ENCODE peak calls at places on chromosome 3, in six cellular contexts. Y is IMR-90, J is breast epithelium, V is ovary, Q is stomach, M is K562. A is an unnamed sample.

GRCh38 chr3:45779746-45780735 is 16.3 kb downstream of the SLC6A20 start:
- DNase-seq in Y (no peak), Q (peak), J (no peak), M (no peak), V (no peak), A (peak)

GRCh38 chr3:27577504-27577903 is 93.3 kb upstream of the SLC4A7 start:
- DNase-seq in J (no peak), M (no peak), V (no peak), Q (no peak), Y (no peak), A (no peak)

GRCh38 chr3:188571531-188572115 is 417.7 kb downstream of the LPP start:
- DNase-seq in M (no peak), Q (no peak), J (no peak), Y (no peak), V (no peak), A (no peak)

GRCh38 chr3:9955067-9955502 is 2.9 kb upstream of the PRRT3 start:
- DNase-seq in Y (peak), M (no peak), V (no peak), Q (peak), J (no peak), A (no peak)

GRCh38 chr3:190644035-190644434 is 130.2 kb downstream of the IL1RAP start:
- DNase-seq in Y (no peak), J (no peak), Q (no peak), M (no peak), V (no peak), A (no peak)

GRCh38 chr3:37114251-37115145 is 59.9 kb downstream of the LRRFIP2 start:
- DNase-seq in J (no peak), Q (no peak), Y (peak), M (no peak), V (no peak), A (no peak)

GRCh38 chr3:157160652-157161480 is 919 bp upstream of the CCNL1 start:
- DNase-seq in M (no peak), Y (peak), J (peak), V (peak), Q (peak), A (peak)

GRCh38 chr3:122858373-122858772 is 63.5 kb downstream of the SLC49A4 start:
- DNase-seq in J (no peak), M (no peak), Q (no peak), Y (peak), V (no peak), A (no peak)

GRCh38 chr3:66029443-66029842 is 9.3 kb downstream of the MAGI1 start:
- DNase-seq in V (no peak), J (no peak), Y (peak), Q (no peak), M (no peak), A (no peak)

GRCh38 chr3:36923523-36923943 is 21.3 kb downstream of the TRANK1 start:
- DNase-seq in Q (no peak), Y (no peak), J (no peak), V (no peak), M (no peak), A (no peak)

GRCh38 chr3:99967796-99968195 is 146.5 kb downstream of the FILIP1L start:
- DNase-seq in V (no peak), Y (peak), J (no peak), Q (no peak), M (no peak), A (no peak)

GRCh38 chr3:13548696-13549512 is at the start of gene FBLN2:
- DNase-seq in M (peak), Q (peak), J (no peak), V (no peak), Y (no peak), A (no peak)

GRCh38 chr3:30496496-30496966 is 109.9 kb upstream of the TGFBR2 start:
- DNase-seq in V (no peak), Y (peak), J (no peak), M (no peak), Q (no peak), A (no peak)
- TF ChIP-seq POLR2A in V (no peak), Y (no peak), J (no peak), M (no peak), Q (no peak), A (no peak)

GRCh38 chr3:146160233-146160963 is 586 bp downstream of the PLOD2 start:
- DNase-seq in Y (peak), M (peak), V (peak), Q (peak), J (peak), A (no peak)
- TF ChIP-seq POLR2A in Y (peak), M (no peak), V (no peak), Q (no peak), J (peak), A (no peak)

GRCh38 chr3:179323197-179323901 is 518 bp downstream of the ZNF639 start:
- DNase-seq in Q (peak), V (peak), J (peak), Y (peak), M (no peak), A (no peak)
- TF ChIP-seq POLR2A in Q (no peak), V (no peak), J (no peak), Y (peak), M (peak), A (no peak)

GRCh38 chr3:124161453-124161852 is 169.5 kb upstream of the ROPN1 start:
- DNase-seq in Y (no peak), M (no peak), Q (no peak), J (no peak), V (no peak), A (no peak)
- TF ChIP-seq POLR2A in Y (no peak), M (no peak), Q (no peak), J (no peak), V (no peak), A (no peak)

GRCh38 chr3:24365168-24365567 is 129.5 kb downstream of the THRB start:
- DNase-seq in V (no peak), Y (peak), Q (peak), M (no peak), J (peak), A (no peak)
- TF ChIP-seq POLR2A in V (no peak), Y (no peak), Q (no peak), M (no peak), J (no peak), A (no peak)

A was measured in vagina.